ENCODE peak calls at places on chromosomes 11 and 22, in seven cellular contexts. One of them, this sample, is unnamed.

GRCh38 chr11:69253028-69253427 is 40.9 kb upstream of the MYEOV start:
- DNase-seq in NCI-H1092 treated with DMSO at 0.1 percent for 48 hours: no peak
- DNase-seq in KBM-7: no peak
- DNase-seq in kidney glomerular epithelial cell: no peak
- DNase-seq in RPMI7951: peak
- DNase-seq in stomach: no peak
- DNase-seq in AG09309: no peak
- DNase-seq in this sample: no peak

GRCh38 chr11:35043933-35044332 is 95.0 kb upstream of the CD44 start:
- DNase-seq in NCI-H1092 treated with DMSO at 0.1 percent for 48 hours: no peak
- DNase-seq in KBM-7: peak
- DNase-seq in kidney glomerular epithelial cell: no peak
- DNase-seq in RPMI7951: no peak
- DNase-seq in stomach: no peak
- DNase-seq in AG09309: no peak
- DNase-seq in this sample: peak

GRCh38 chr11:47466701-47467250 is 17.8 kb upstream of the RAPSN start:
- DNase-seq in NCI-H1092 treated with DMSO at 0.1 percent for 48 hours: peak
- DNase-seq in KBM-7: no peak
- DNase-seq in kidney glomerular epithelial cell: no peak
- DNase-seq in RPMI7951: peak
- DNase-seq in stomach: peak
- DNase-seq in AG09309: no peak
- DNase-seq in this sample: peak

GRCh38 chr11:134224710-134225662 is 515 bp downstream of the VPS26B start:
- DNase-seq in NCI-H1092 treated with DMSO at 0.1 percent for 48 hours: peak
- DNase-seq in KBM-7: peak
- DNase-seq in kidney glomerular epithelial cell: no peak
- DNase-seq in RPMI7951: peak
- DNase-seq in stomach: peak
- DNase-seq in AG09309: no peak
- DNase-seq in this sample: peak

GRCh38 chr11:96384156-96384555 is 5.6 kb downstream of the CCDC82 start:
- DNase-seq in NCI-H1092 treated with DMSO at 0.1 percent for 48 hours: peak
- DNase-seq in KBM-7: no peak
- DNase-seq in kidney glomerular epithelial cell: no peak
- DNase-seq in RPMI7951: no peak
- DNase-seq in stomach: no peak
- DNase-seq in AG09309: no peak
- DNase-seq in this sample: no peak

GRCh38 chr11:120564573-120565301 is 53.2 kb downstream of the GRIK4 start:
- DNase-seq in NCI-H1092 treated with DMSO at 0.1 percent for 48 hours: peak
- DNase-seq in KBM-7: peak
- DNase-seq in kidney glomerular epithelial cell: peak
- DNase-seq in RPMI7951: peak
- DNase-seq in stomach: no peak
- DNase-seq in AG09309: no peak
- DNase-seq in this sample: peak

GRCh38 chr11:64100345-64100744 is 64.6 kb downstream of the FLRT1 start:
- DNase-seq in NCI-H1092 treated with DMSO at 0.1 percent for 48 hours: peak
- DNase-seq in KBM-7: peak
- DNase-seq in kidney glomerular epithelial cell: no peak
- DNase-seq in RPMI7951: no peak
- DNase-seq in stomach: no peak
- DNase-seq in AG09309: no peak
- DNase-seq in this sample: peak

GRCh38 chr22:47199261-47199948 is 437.0 kb downstream of the TBC1D22A start:
- DNase-seq in NCI-H1092 treated with DMSO at 0.1 percent for 48 hours: no peak
- DNase-seq in KBM-7: no peak
- DNase-seq in kidney glomerular epithelial cell: no peak
- DNase-seq in RPMI7951: no peak
- DNase-seq in stomach: peak
- DNase-seq in AG09309: no peak
- DNase-seq in this sample: no peak

GRCh38 chr22:37906364-37907008 is 389 bp downstream of the MICALL1 start:
- DNase-seq in NCI-H1092 treated with DMSO at 0.1 percent for 48 hours: no peak
- DNase-seq in KBM-7: no peak
- DNase-seq in kidney glomerular epithelial cell: no peak
- DNase-seq in RPMI7951: no peak
- DNase-seq in stomach: no peak
- DNase-seq in AG09309: no peak
- DNase-seq in this sample: no peak

GRCh38 chr11:119614227-119615002 is 114.6 kb downstream of the NECTIN1 start:
- DNase-seq in NCI-H1092 treated with DMSO at 0.1 percent for 48 hours: no peak
- DNase-seq in KBM-7: no peak
- DNase-seq in kidney glomerular epithelial cell: no peak
- DNase-seq in RPMI7951: no peak
- DNase-seq in stomach: no peak
- DNase-seq in AG09309: no peak
- DNase-seq in this sample: no peak

GRCh38 chr22:37848587-37849088 is 581 bp upstream of the EIF3L start:
- DNase-seq in NCI-H1092 treated with DMSO at 0.1 percent for 48 hours: peak
- DNase-seq in KBM-7: peak
- DNase-seq in kidney glomerular epithelial cell: no peak
- DNase-seq in RPMI7951: no peak
- DNase-seq in stomach: no peak
- DNase-seq in AG09309: no peak
- DNase-seq in this sample: no peak

GRCh38 chr11:79076526-79077115 is 364.2 kb downstream of the TENM4 start:
- DNase-seq in NCI-H1092 treated with DMSO at 0.1 percent for 48 hours: peak
- DNase-seq in KBM-7: peak
- DNase-seq in kidney glomerular epithelial cell: no peak
- DNase-seq in RPMI7951: peak
- DNase-seq in stomach: peak
- DNase-seq in AG09309: no peak
- DNase-seq in this sample: no peak

GRCh38 chr11:7573558-7574296 is 59.9 kb downstream of the PPFIBP2 start:
- DNase-seq in NCI-H1092 treated with DMSO at 0.1 percent for 48 hours: no peak
- DNase-seq in KBM-7: no peak
- DNase-seq in kidney glomerular epithelial cell: no peak
- DNase-seq in RPMI7951: no peak
- DNase-seq in stomach: peak
- DNase-seq in AG09309: no peak
- DNase-seq in this sample: no peak

GRCh38 chr11:122720482-122720881 is 65.0 kb downstream of the UBASH3B start:
- DNase-seq in NCI-H1092 treated with DMSO at 0.1 percent for 48 hours: no peak
- DNase-seq in KBM-7: no peak
- DNase-seq in kidney glomerular epithelial cell: no peak
- DNase-seq in RPMI7951: peak
- DNase-seq in stomach: no peak
- DNase-seq in AG09309: no peak
- DNase-seq in this sample: no peak

This sample was measured in amygdala.